ENCODE peak calls at places on chromosomes 7 and 10, in four cellular contexts. J is hepatocyte, Y is OCI-LY7, V is BJ. N is an unnamed sample.

GRCh38 chr7:121278120-121279021 is 50.4 kb upstream of the WNT16 start:
- DNase-seq in Y (no peak), V (no peak), J (no peak), N (peak; percentile 47)

GRCh38 chr10:71004676-71005075 is 116.3 kb upstream of the PCBD1 start:
- DNase-seq in Y (no peak), V (no peak), J (no peak), N (no peak)

GRCh38 chr10:23173549-23174074 is 18.5 kb upstream of the PTF1A start:
- DNase-seq in J (no peak), V (no peak), Y (no peak), N (no peak)

GRCh38 chr7:115676080-115676479 is 354.5 kb downstream of the TFEC start:
- DNase-seq in V (no peak), Y (no peak), J (peak; percentile 28), N (peak; percentile 53)

GRCh38 chr10:98390406-98390805 is 24.6 kb downstream of the PYROXD2 start:
- DNase-seq in Y (no peak), J (no peak), V (no peak), N (no peak)

GRCh38 chr7:92963599-92963998 is 127.2 kb upstream of the CDK6 start:
- DNase-seq in Y (no peak), V (no peak), J (no peak), N (no peak)

GRCh38 chr10:131027256-131027655 is 284.3 kb downstream of the TCERG1L start:
- DNase-seq in J (no peak), V (no peak), Y (no peak), N (no peak)

GRCh38 chr7:36132025-36132424 is 21.0 kb upstream of the EEPD1 start:
- DNase-seq in J (no peak), V (no peak), Y (no peak), N (no peak)

GRCh38 chr10:123530166-123530870 is 135.8 kb upstream of the GPR26 start:
- DNase-seq in Y (no peak), J (no peak), V (no peak), N (no peak)

GRCh38 chr7:158424531-158424930 is 163.1 kb downstream of the PTPRN2 start:
- DNase-seq in J (no peak), Y (no peak), V (no peak), N (no peak)

GRCh38 chr10:62744136-62744535 is 60.4 kb upstream of the ADO start:
- DNase-seq in V (no peak), Y (no peak), J (no peak), N (peak; percentile 72)

GRCh38 chr10:132448248-132448731 is 51.3 kb downstream of the PWWP2B start:
- DNase-seq in J (peak; percentile 83), Y (peak; percentile 90), V (no peak), N (no peak)

GRCh38 chr7:1689356-1689755 is 19.3 kb downstream of the ELFN1 start:
- DNase-seq in J (no peak), Y (no peak), V (no peak), N (no peak)

GRCh38 chr10:123879596-123880257 is 11.9 kb downstream of the CPXM2 start:
- DNase-seq in J (no peak), V (no peak), Y (no peak), N (no peak)

GRCh38 chr7:155518633-155519032 is 27.7 kb downstream of the CNPY1 start:
- DNase-seq in J (no peak), V (no peak), Y (no peak), N (no peak)

GRCh38 chr10:80516506-80517075 is 21.1 kb upstream of the SH2D4B start:
- DNase-seq in V (no peak), J (no peak), Y (no peak), N (no peak)

GRCh38 chr7:5541087-5541992 is 117.7 kb upstream of the TNRC18 start:
- DNase-seq in V (no peak), J (no peak), Y (no peak), N (no peak)

GRCh38 chr10:2137549-2138174 is 400.3 kb upstream of the ADARB2 start:
- DNase-seq in J (peak; percentile 49), V (no peak), Y (peak; percentile 27), N (no peak)

GRCh38 chr7:335358-336148 is 45.6 kb downstream of the FOXL3 start:
- DNase-seq in J (no peak), Y (no peak), V (no peak), N (no peak)

GRCh38 chr7:157881062-157881771 is 544.4 kb downstream of the DNAJB6 start:
- DNase-seq in Y (no peak), V (no peak), J (no peak), N (no peak)

GRCh38 chr10:35613597-35614226 is 8.6 kb downstream of the GJD4 start:
- DNase-seq in J (no peak), V (no peak), Y (no peak), N (peak; percentile 47)

GRCh38 chr7:55591282-55591931 is 19.1 kb upstream of the VOPP1 start:
- DNase-seq in J (no peak), V (no peak), Y (no peak), N (no peak)

GRCh38 chr7:26237035-26237807 is 35.7 kb downstream of the CBX3 start:
- DNase-seq in V (no peak), Y (no peak), J (no peak), N (no peak)

GRCh38 chr10:114026189-114027040 is 17.3 kb upstream of the ADRB1 start:
- DNase-seq in Y (peak; percentile 18), V (peak; percentile 51), J (peak; percentile 31), N (peak; percentile 89)

GRCh38 chr10:4246881-4247358 is 461.9 kb upstream of the KLF6 start:
- DNase-seq in V (peak; percentile 82), Y (no peak), J (no peak), N (peak; percentile 82)

GRCh38 chr10:47278152-47278473 is 21.9 kb upstream of the GDF10 start:
- DNase-seq in V (no peak), Y (no peak), J (no peak), N (no peak)

GRCh38 chr7:42940985-42941847 is 9.0 kb downstream of the MRPL32 start:
- DNase-seq in Y (peak; percentile 87), V (no peak), J (peak; percentile 92), N (peak; percentile 70)

GRCh38 chr7:129169171-129169643 is 19.2 kb upstream of the SMO start:
- DNase-seq in Y (no peak), J (peak; percentile 70), V (no peak), N (no peak)

GRCh38 chr7:157527686-157528085 is 190.9 kb downstream of the DNAJB6 start:
- DNase-seq in J (no peak), Y (no peak), V (no peak), N (no peak)

GRCh38 chr10:99872367-99873162 is 90.1 kb downstream of the ABCC2 start:
- DNase-seq in V (no peak), J (peak; percentile 66), Y (no peak), N (peak; percentile 18)

GRCh38 chr7:151558575-151558974 is 38.9 kb upstream of the RHEB start:
- DNase-seq in J (no peak), Y (no peak), V (no peak), N (peak; percentile 28)

GRCh38 chr7:25054849-25055248 is 70.2 kb downstream of the CYCS start:
- DNase-seq in J (no peak), Y (no peak), V (no peak), N (no peak)

GRCh38 chr7:101303102-101303701 is 18.4 kb downstream of the IFT22 start:
- DNase-seq in J (peak; percentile 13), Y (no peak), V (no peak), N (no peak)
- H3K4me3 ChIP-seq in J (no peak overlapping the region), Y (no peak overlapping the region), V (no peak overlapping the region), N (no peak overlapping the region)

DNA sequence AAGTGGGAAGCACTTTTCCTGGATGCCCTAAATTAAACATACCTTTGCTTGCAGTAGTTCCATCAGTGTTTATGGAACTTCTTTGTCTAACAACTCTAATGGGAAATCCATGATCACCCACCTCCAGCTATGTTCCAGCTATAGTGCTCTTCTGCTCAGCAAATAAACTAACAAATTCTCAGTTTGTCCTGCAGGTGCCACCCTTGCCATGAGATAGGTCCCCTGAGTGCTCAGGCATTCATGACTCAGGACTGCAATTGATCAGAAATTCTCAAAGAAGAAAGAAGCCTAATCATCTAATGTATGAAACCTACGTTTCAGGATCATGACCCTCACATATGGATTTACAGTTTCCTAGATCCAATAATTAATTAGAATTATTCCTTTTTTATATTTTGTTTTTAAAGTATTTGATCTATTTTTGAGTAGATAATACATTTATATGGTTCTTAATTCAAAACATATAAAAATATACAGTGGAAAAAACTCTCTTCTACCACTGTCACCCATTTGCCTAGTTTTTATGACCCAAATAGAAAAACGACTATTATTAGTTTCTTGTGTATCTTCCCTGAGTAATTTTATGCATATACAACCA is 48.7 kb upstream of the DYNC1I1 start:
- DNase-seq in V (peak; percentile 4), Y (peak; percentile 5), J (peak; percentile 75), N (peak; percentile 0)
- TF ChIP-seq CTCF in V (peak; percentile 39), Y (peak; percentile 47), J (peak; percentile 74), N (peak; percentile 6)

GRCh38 chr7:105581066-105581811 is at the start of gene EFCAB10:
- DNase-seq in J (peak; percentile 92), V (no peak), Y (no peak), N (peak; percentile 47)
- H3K4me3 ChIP-seq in J (peak within 1 kb of the TSS; percentile 1), V (peak within 1 kb of the TSS; percentile 32), Y (no peak within 1 kb of the TSS), N (peak within 1 kb of the TSS; percentile 36)

DNA sequence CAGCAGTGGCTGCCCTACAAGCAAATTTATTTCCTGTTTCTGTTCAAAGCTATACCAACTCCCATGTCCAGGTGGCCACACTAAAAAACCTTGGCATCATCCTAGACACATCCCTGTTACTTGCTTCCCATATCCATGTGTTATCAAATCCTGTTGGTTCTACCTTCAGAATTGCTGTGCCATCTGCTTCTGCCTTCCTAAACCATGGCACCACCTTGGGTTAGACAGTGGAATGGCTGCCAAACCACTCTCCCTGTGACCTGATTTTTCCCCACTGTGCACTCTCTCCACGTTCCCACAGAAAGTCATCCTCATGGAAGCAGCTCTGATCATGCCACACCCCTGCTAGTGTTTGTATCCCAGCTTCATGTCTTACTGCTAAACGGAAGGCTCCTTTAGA is 697.6 kb upstream of the GALNT17 start:
- DNase-seq in J (no peak), Y (no peak), V (no peak), N (no peak)
- TF ChIP-seq CTCF in J (no peak), Y (peak; percentile 54), V (no peak), N (no peak)

GRCh38 chr7:90766814-90767564 is 170.9 kb downstream of the CDK14 start:
- DNase-seq in Y (no peak), J (peak; percentile 69), V (no peak), N (peak; percentile 86)
- H3K4me3 ChIP-seq in Y (no peak overlapping the region), J (no peak overlapping the region), V (no peak overlapping the region), N (no peak overlapping the region)

GRCh38 chr7:29146082-29146706 is at the start of gene CPVL:
- DNase-seq in V (no peak), J (peak; percentile 54), Y (no peak), N (no peak)

GRCh38 chr7:29147821-29148220 is 1.5 kb upstream of the CPVL start:
- DNase-seq in Y (no peak), V (no peak), J (no peak), N (no peak)

GRCh38 chr7:29143698-29144203 is 2.6 kb downstream of the CPVL start:
- DNase-seq in V (no peak), Y (no peak), J (no peak), N (no peak)

GRCh38 chr7:29145553-29146081 is 720 bp downstream of the CPVL start:
- DNase-seq in V (no peak), J (no peak), Y (no peak), N (peak; percentile 2)

GRCh38 chr7:29146888-29147609 is 712 bp upstream of the CPVL start:
- DNase-seq in J (peak; percentile 16), Y (no peak), V (peak; percentile 13), N (peak; percentile 14)
- TF ChIP-seq CTCF in J (no peak), Y (no peak), V (no peak), N (no peak)